ENCODE peak calls at places on chromosomes 6 and 20, in ten cellular contexts. Z is transverse colon; I is tibial artery; J is adrenal gland; D is heart right ventricle; E is fibroblast of lung; N is cardiac muscle cell; K is ovary; F is CD8-positive, alpha-beta T cell; B is pancreas. U is an unnamed sample.
A peak's percentile ranks its signal among the peaks of the same experiment; 100 is the strongest.

GRCh38 chr20:59583428-59584277 is 20.7 kb upstream of the PHACTR3 start:
- DNase-seq in J (peak; percentile 42), E (no peak), F (no peak), I (no peak), Z (peak; percentile 35), K (peak; percentile 91), N (peak; percentile 40), D (peak; percentile 75), B (no peak), U (no peak)

GRCh38 chr6:53411451-53411850 is 62.7 kb upstream of the ELOVL5 start:
- DNase-seq in B (no peak), J (no peak), F (no peak), I (no peak), D (no peak), E (peak; percentile 85), Z (no peak), N (peak; percentile 66), K (no peak), U (no peak)

GRCh38 chr20:25222461-25223178 is 25.3 kb upstream of the PYGB start:
- DNase-seq in J (peak; percentile 22), N (no peak), B (peak; percentile 58), F (no peak), Z (no peak), K (no peak), D (no peak), I (peak; percentile 19), E (no peak), U (no peak)

GRCh38 chr6:14655990-14656640 is 538.5 kb downstream of the CD83 start:
- DNase-seq in I (no peak), J (no peak), F (no peak), Z (no peak), N (no peak), D (no peak), K (no peak), B (no peak), E (no peak), U (no peak)

GRCh38 chr20:19995220-19995863 is 21.8 kb upstream of the NAA20 start:
- DNase-seq in N (peak; percentile 76), K (no peak), J (peak; percentile 61), I (no peak), B (no peak), F (no peak), D (peak; percentile 47), Z (no peak), E (peak; percentile 59), U (no peak)

GRCh38 chr20:22686097-22686496 is 101.7 kb upstream of the FOXA2 start:
- DNase-seq in B (no peak), J (peak; percentile 70), K (peak; percentile 19), E (peak; percentile 35), F (no peak), Z (peak; percentile 23), N (peak; percentile 78), D (peak; percentile 35), I (no peak), U (no peak)

GRCh38 chr20:50017576-50018248 is 34.9 kb downstream of the SNAI1 start:
- DNase-seq in F (no peak), J (no peak), B (no peak), Z (no peak), N (peak; percentile 54), K (no peak), I (no peak), D (peak; percentile 25), E (no peak), U (no peak)

GRCh38 chr6:72533601-72534000 is 88.3 kb upstream of the KCNQ5 start:
- DNase-seq in K (no peak), B (no peak), N (no peak), D (no peak), I (no peak), F (no peak), J (no peak), E (peak; percentile 48), Z (no peak), U (no peak)

GRCh38 chr6:13089296-13089994 is 238.9 kb downstream of the TBC1D7 start:
- DNase-seq in E (peak; percentile 27), Z (no peak), J (no peak), I (no peak), K (no peak), N (peak; percentile 67), F (no peak), B (no peak), D (no peak), U (no peak)

GRCh38 chr6:41939848-41940758 is 1.5 kb downstream of the CCND3 start:
- DNase-seq in B (no peak), F (no peak), D (no peak), N (peak; percentile 84), Z (peak; percentile 77), K (no peak), E (peak; percentile 61), J (no peak), I (no peak), U (no peak)

GRCh38 chr6:168134399-168135201 is 55.6 kb upstream of the FRMD1 start:
- DNase-seq in I (no peak), B (no peak), J (no peak), Z (no peak), F (peak; percentile 21), E (no peak), D (no peak), N (no peak), K (no peak), U (peak; percentile 51)

GRCh38 chr20:36833275-36834020 is 42.5 kb upstream of the TLDC2 start:
- DNase-seq in F (no peak), I (no peak), Z (peak; percentile 39), B (no peak), N (no peak), E (no peak), D (no peak), J (no peak), K (peak; percentile 72), U (no peak)

GRCh38 chr6:45814772-45815171 is 200.9 kb downstream of the CLIC5 start:
- DNase-seq in B (no peak), E (no peak), D (no peak), Z (no peak), N (no peak), K (no peak), F (no peak), J (no peak), I (no peak), U (no peak)

GRCh38 chr6:53437557-53438202 is 88.9 kb upstream of the ELOVL5 start:
- DNase-seq in I (no peak), Z (no peak), E (peak; percentile 89), D (peak; percentile 8), K (no peak), F (no peak), J (peak; percentile 41), N (peak; percentile 89), B (no peak), U (no peak)

GRCh38 chr6:108837236-108837971 is 10.8 kb upstream of the ARMC2 start:
- DNase-seq in D (no peak), N (no peak), J (no peak), K (no peak), I (no peak), Z (no peak), E (peak; percentile 27), B (no peak), F (no peak), U (no peak)

GRCh38 chr6:4610256-4610655 is 165.9 kb upstream of the CDYL start:
- DNase-seq in K (no peak), E (peak; percentile 90), J (no peak), Z (peak; percentile 26), B (no peak), F (no peak), D (peak; percentile 63), N (peak; percentile 98), I (peak; percentile 65), U (peak; percentile 82)

GRCh38 chr6:81138236-81138635 is 614.2 kb downstream of the TENT5A start:
- DNase-seq in B (peak; percentile 19), J (no peak), F (no peak), N (no peak), K (no peak), D (no peak), E (no peak), Z (no peak), I (no peak), U (no peak)

GRCh38 chr6:45222380-45222779 is 105.8 kb upstream of the RUNX2 start:
- DNase-seq in K (no peak), E (peak; percentile 12), N (peak; percentile 46), B (no peak), F (no peak), Z (no peak), D (no peak), J (no peak), I (no peak), U (no peak)

GRCh38 chr6:45327956-45328522 is at the start of gene RUNX2:
- DNase-seq in N (peak; percentile 94), J (no peak), I (no peak), Z (no peak), F (no peak), D (no peak), E (peak; percentile 99), B (no peak), K (no peak), U (no peak)

GRCh38 chr6:79538481-79538971 is 1.3 kb upstream of the LCA5 start:
- DNase-seq in J (no peak), Z (no peak), F (no peak), D (no peak), E (peak; percentile 41), N (peak; percentile 26), B (no peak), I (no peak), K (no peak), U (no peak)
- H3K27ac ChIP-seq in J (peak overlapping the region; percentile 91), Z (peak overlapping the region; percentile 87), F (no peak overlapping the region), D (peak overlapping the region; percentile 86), E (peak overlapping the region; percentile 93), N (no peak overlapping the region), B (peak overlapping the region; percentile 79), I (peak overlapping the region; percentile 89), K (no peak overlapping the region), U (peak overlapping the region; percentile 93)

DNA sequence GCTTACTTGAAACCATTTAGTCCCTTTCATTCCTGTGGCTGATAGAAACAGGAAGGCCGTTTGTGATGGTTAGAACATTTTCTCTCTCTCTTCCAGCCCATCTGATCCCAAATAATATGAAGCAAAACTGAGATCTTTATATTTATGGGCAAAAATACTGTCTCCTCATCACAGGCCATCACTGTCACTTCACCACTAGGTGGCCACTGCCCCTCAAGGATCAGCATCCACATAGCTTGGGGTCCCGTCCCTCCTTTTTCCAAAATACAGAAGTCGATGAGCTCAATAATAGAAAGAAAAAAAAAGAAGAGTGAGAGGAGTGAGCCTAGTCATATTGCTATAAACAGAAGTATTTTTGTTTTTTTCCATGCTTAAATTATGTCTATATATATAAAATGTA is 46.4 kb upstream of the LAMP5 start:
- DNase-seq in D (no peak), J (no peak), I (no peak), B (no peak), F (no peak), E (no peak), Z (no peak), K (no peak), N (no peak), U (no peak)
- TF ChIP-seq CTCF in D (peak; percentile 45), J (peak; percentile 47), I (peak; percentile 6), B (no peak), F (no peak), E (peak; percentile 40), Z (no peak), K (no peak), N (peak; percentile 36), U (no peak)

GRCh38 chr6:117573006-117573680 is 29.2 kb downstream of the GOPC start:
- DNase-seq in J (no peak), N (no peak), F (no peak), K (no peak), D (no peak), E (no peak), I (no peak), B (no peak), Z (no peak), U (no peak)
- H3K36me3 ChIP-seq in J (peaks cover 23% of the 10 kb centered on the region), N (peaks cover 40% of the 10 kb centered on the region), F (peaks cover 13% of the 10 kb centered on the region), K (no peaks in the 10 kb centered on the region), D (peaks cover 13% of the 10 kb centered on the region), E (peaks cover 4% of the 10 kb centered on the region), I (peaks cover 33% of the 10 kb centered on the region), B (peaks cover 33% of the 10 kb centered on the region), Z (peaks cover 44% of the 10 kb centered on the region), U (peaks cover 23% of the 10 kb centered on the region)

GRCh38 chr20:62301111-62301668 is 1.6 kb upstream of the ADRM1 start:
- DNase-seq in D (no peak), B (peak; percentile 41), J (no peak), Z (no peak), K (no peak), E (no peak), F (no peak), N (no peak), I (no peak), U (no peak)
- H3K27ac ChIP-seq in D (no peak overlapping the region), B (peak overlapping the region; percentile 95), J (no peak overlapping the region), Z (peak overlapping the region; percentile 98), K (no peak overlapping the region), E (no peak overlapping the region), F (no peak overlapping the region), N (no peak overlapping the region), I (peak overlapping the region; percentile 99), U (peak overlapping the region; percentile 100)